ENCODE peak calls at places on chromosomes 5 and 9, in ten cellular contexts. W is CD8-positive, alpha-beta T cell; G is WERI-Rb-1; L is endodermal cell; B is aorta; R is lower lobe of right lung; Q is PC-3; Y is tibial nerve; E is left lung; N is neuronal stem cell. P is an unnamed sample.

GRCh38 chr5:140565780-140566095 is 1.1 kb downstream of the SLC35A4 start:
- DNase-seq in W (no peak), N (no peak), R (peak), Y (no peak), E (peak), L (no peak), B (no peak), G (no peak), Q (no peak), P (no peak)

GRCh38 chr5:39209924-39210323 is 9.4 kb downstream of the FYB1 start:
- DNase-seq in L (peak), Q (no peak), N (no peak), R (no peak), B (peak), W (peak), G (no peak), Y (no peak), E (no peak), P (no peak)

GRCh38 chr9:136045595-136046554 is 49.2 kb downstream of the NACC2 start:
- DNase-seq in Q (no peak), W (no peak), Y (no peak), L (peak), N (no peak), R (peak), B (peak), E (peak), G (no peak), P (no peak)

GRCh38 chr9:4413856-4414255 is 76.4 kb upstream of the SLC1A1 start:
- DNase-seq in N (no peak), B (no peak), Q (no peak), W (no peak), E (no peak), G (no peak), Y (no peak), L (no peak), R (no peak), P (no peak)

GRCh38 chr9:37034320-37034937 is 361 bp upstream of the PAX5 start:
- DNase-seq in R (no peak), B (no peak), L (peak), W (no peak), N (no peak), Q (peak), G (no peak), Y (no peak), E (no peak), P (no peak)

GRCh38 chr5:84362061-84362720 is 22.5 kb downstream of the EDIL3 start:
- DNase-seq in W (no peak), R (no peak), Y (no peak), L (no peak), N (no peak), G (no peak), E (no peak), B (no peak), Q (no peak), P (no peak)

GRCh38 chr5:73917433-73917832 is 291.4 kb downstream of the ARHGEF28 start:
- DNase-seq in Q (no peak), E (no peak), N (no peak), B (no peak), R (no peak), G (no peak), L (no peak), Y (no peak), W (no peak), P (peak)

GRCh38 chr5:156870498-156870839 is 20.4 kb downstream of the PPP1R2B start:
- DNase-seq in G (no peak), Q (no peak), R (no peak), W (no peak), N (no peak), L (no peak), B (no peak), E (no peak), Y (no peak), P (no peak)

GRCh38 chr5:123156577-123157296 is 67.7 kb downstream of the PRDM6 start:
- DNase-seq in R (no peak), L (no peak), G (no peak), N (no peak), W (no peak), Y (no peak), B (no peak), E (no peak), Q (no peak), P (no peak)

GRCh38 chr5:120599576-120599975 is 135.5 kb downstream of the PRR16 start:
- DNase-seq in W (no peak), E (no peak), G (no peak), L (no peak), R (no peak), Q (peak), B (no peak), N (no peak), Y (no peak), P (no peak)

GRCh38 chr9:93225417-93225816 is 41.5 kb downstream of the WNK2 start:
- DNase-seq in W (no peak), Y (no peak), B (no peak), L (no peak), Q (no peak), E (no peak), R (no peak), G (no peak), N (no peak), P (no peak)

GRCh38 chr5:172699423-172699822 is 58.4 kb downstream of the NEURL1B start:
- DNase-seq in Q (no peak), L (no peak), R (no peak), Y (no peak), E (no peak), G (peak), N (no peak), W (no peak), B (no peak), P (no peak)

GRCh38 chr9:99134893-99135341 is 30.0 kb downstream of the TGFBR1 start:
- DNase-seq in G (no peak), B (no peak), Q (no peak), W (no peak), R (no peak), N (no peak), E (no peak), L (no peak), Y (no peak), P (no peak)

GRCh38 chr5:108028411-108028810 is 353.5 kb downstream of the FBXL17 start:
- DNase-seq in E (no peak), Q (no peak), B (no peak), N (peak), R (no peak), W (no peak), G (no peak), Y (no peak), L (no peak), P (no peak)

GRCh38 chr9:119968837-119969707 is 599.8 kb upstream of the BRINP1 start:
- DNase-seq in E (peak), G (peak), B (peak), R (peak), N (peak), L (peak), Q (peak), Y (peak), W (peak), P (peak)

GRCh38 chr5:150615141-150615699 is 25.2 kb upstream of the SYNPO start:
- DNase-seq in W (no peak), N (no peak), G (peak), Q (no peak), L (no peak), E (no peak), B (peak), Y (no peak), R (peak), P (peak)

GRCh38 chr5:137836301-137836700 is 31.4 kb upstream of the MYOT start:
- DNase-seq in R (no peak), Y (no peak), L (no peak), W (no peak), Q (no peak), G (peak), E (no peak), N (no peak), B (no peak), P (no peak)

GRCh38 chr5:173720341-173721258 is 104.2 kb upstream of the BOD1 start:
- DNase-seq in R (no peak), L (no peak), G (peak), N (no peak), B (no peak), E (no peak), W (no peak), Q (no peak), Y (no peak), P (no peak)

GRCh38 chr5:115246361-115246991 is 16.2 kb downstream of the PGGT1B start:
- DNase-seq in B (no peak), G (no peak), Q (peak), Y (no peak), N (peak), L (no peak), R (no peak), E (no peak), W (no peak), P (no peak)

GRCh38 chr9:85960688-85961093 is 19.7 kb downstream of the NAA35 start:
- DNase-seq in B (no peak), N (no peak), Q (no peak), L (no peak), R (no peak), G (no peak), E (no peak), Y (no peak), W (no peak), P (no peak)

GRCh38 chr9:93918071-93918470 is 37.1 kb downstream of the BARX1 start:
- DNase-seq in Q (no peak), Y (no peak), N (no peak), B (no peak), L (no peak), W (no peak), G (no peak), E (no peak), R (no peak), P (no peak)

GRCh38 chr9:91967259-91967658 is 17.2 kb upstream of the ROR2 start:
- DNase-seq in W (no peak), E (no peak), G (no peak), Y (no peak), N (no peak), R (no peak), Q (no peak), L (no peak), B (no peak), P (no peak)

GRCh38 chr9:126533911-126534300 is 79.8 kb upstream of the LMX1B start:
- DNase-seq in R (peak), N (no peak), Y (no peak), W (no peak), E (no peak), B (no peak), L (peak), Q (no peak), G (no peak), P (no peak)

GRCh38 chr9:35686222-35687203 is 3.2 kb downstream of the TPM2 start:
- DNase-seq in B (no peak), N (no peak), Q (no peak), L (no peak), G (no peak), E (no peak), Y (no peak), W (no peak), R (no peak), P (peak)

GRCh38 chr9:121675969-121676822 is 24.8 kb downstream of the DAB2IP start:
- DNase-seq in Y (no peak), G (no peak), B (peak), Q (no peak), N (no peak), E (no peak), L (no peak), W (no peak), R (peak), P (peak)
- H3K27ac ChIP-seq in Y (no peak), G (no peak), B (no peak), Q (no peak), N (no peak), E (no peak), L (no peak), W (no peak), R (no peak), P (peak)

GRCh38 chr9:74500584-74500924 is 3.4 kb downstream of the RORB start:
- DNase-seq in Y (no peak), G (no peak), B (no peak), E (no peak), Q (no peak), N (peak), R (no peak), L (peak), W (no peak), P (no peak)
- H3K4me3 ChIP-seq in Y (peak), G (peak), B (no peak), E (peak), Q (no peak), N (no peak), R (peak), L (peak), W (no peak), P (peak)

GRCh38 chr9:1877951-1878350 is 137.2 kb upstream of the SMARCA2 start:
- DNase-seq in E (no peak), B (no peak), Y (no peak), L (no peak), W (no peak), N (no peak), Q (no peak), R (no peak), G (no peak), P (no peak)

GRCh38 chr9:1878817-1879216 is 136.3 kb upstream of the SMARCA2 start:
- DNase-seq in R (no peak), B (no peak), L (no peak), Y (no peak), W (no peak), N (no peak), Q (no peak), E (no peak), G (no peak), P (no peak)

GRCh38 chr9:1880038-1880565 is 135.0 kb upstream of the SMARCA2 start:
- DNase-seq in E (no peak), Q (no peak), N (no peak), Y (no peak), L (no peak), G (no peak), W (no peak), R (no peak), B (no peak), P (no peak)

GRCh38 chr9:1881708-1882351 is 133.3 kb upstream of the SMARCA2 start:
- DNase-seq in Q (no peak), B (no peak), E (no peak), W (no peak), N (no peak), G (no peak), Y (no peak), L (no peak), R (no peak), P (no peak)

DNA sequence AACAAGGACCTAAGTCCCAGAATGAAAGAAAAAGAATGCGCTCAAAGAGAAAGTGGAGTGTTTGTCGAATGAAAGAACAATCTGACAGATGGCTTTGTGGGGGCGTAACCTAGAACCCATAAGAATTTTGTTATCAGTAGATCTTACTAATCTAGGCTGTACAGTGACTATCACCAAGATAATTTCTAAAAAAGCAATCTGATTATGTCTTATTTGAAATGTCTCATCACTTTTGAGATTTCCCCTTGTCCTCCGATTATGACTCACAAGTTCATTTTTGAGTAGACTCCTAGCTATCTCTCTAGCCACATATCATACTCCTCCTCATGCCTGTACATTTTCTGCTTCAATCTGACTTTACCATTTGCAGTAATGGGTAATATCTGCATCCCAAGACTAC is 135.6 kb upstream of the SMARCA2 start:
- DNase-seq in G (no peak), Q (no peak), R (no peak), B (no peak), N (no peak), L (no peak), W (no peak), E (no peak), Y (no peak), P (no peak)
- H3K27ac ChIP-seq in G (no peak), Q (no peak), R (no peak), B (no peak), N (no peak), L (no peak), W (no peak), E (no peak), Y (no peak), P (no peak)

GRCh38 chr9:130443840-130444492 is 795 bp upstream of the ASS1 start:
- DNase-seq in G (no peak), E (no peak), L (no peak), R (no peak), Y (peak), Q (no peak), N (no peak), B (no peak), W (no peak), P (no peak)
- H3K4me3 ChIP-seq in G (peak), E (no peak), L (peak), R (peak), Y (peak), Q (peak), N (no peak), B (no peak), W (no peak), P (peak)

GRCh38 chr9:82454509-82455190 is 466.1 kb downstream of the SPATA31D1 start:
- DNase-seq in B (no peak), R (no peak), N (no peak), L (no peak), Y (no peak), Q (no peak), W (no peak), G (no peak), E (no peak), P (no peak)
- H3K27ac ChIP-seq in B (no peak), R (no peak), N (no peak), L (no peak), Y (no peak), Q (no peak), W (no peak), G (no peak), E (no peak), P (no peak)

DNA sequence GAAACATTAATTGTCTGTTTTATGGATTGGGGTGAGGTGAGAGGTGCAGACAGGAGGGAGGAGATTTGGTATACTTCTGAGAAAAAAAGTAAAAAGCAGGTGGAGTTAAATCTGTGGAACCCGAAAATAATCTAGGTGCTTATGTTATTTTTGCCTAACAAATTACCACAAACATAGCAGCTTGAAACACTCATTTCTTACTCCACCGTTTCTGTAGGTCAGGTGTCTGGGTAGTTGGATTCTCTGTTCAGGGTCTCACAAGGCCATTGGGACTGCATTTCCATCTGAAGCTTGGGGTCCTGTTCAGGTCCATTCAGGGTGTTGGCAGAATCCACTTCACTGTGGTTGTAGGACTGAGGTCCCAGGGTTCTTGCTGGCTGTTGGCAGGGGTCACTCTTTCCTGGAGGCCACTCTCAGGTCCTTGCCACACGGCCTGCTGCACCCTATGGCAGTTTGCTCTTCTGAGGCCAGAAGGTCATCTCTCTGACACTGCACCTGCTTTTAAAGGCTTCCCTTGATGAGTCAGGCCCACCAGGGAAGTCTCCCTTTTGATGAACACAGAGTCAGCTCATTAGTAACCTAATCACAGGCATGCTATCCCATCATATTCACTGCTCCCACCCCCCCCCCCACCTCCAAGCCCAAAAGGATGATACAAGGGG is 82.2 kb downstream of the TRIO start:
- DNase-seq in W (no peak), R (no peak), G (no peak), L (no peak), E (no peak), N (no peak), Y (no peak), B (no peak), Q (no peak), P (no peak)
- H3K4me3 ChIP-seq in W (no peak), R (no peak), G (no peak), L (no peak), E (no peak), N (no peak), Y (no peak), B (no peak), Q (no peak), P (no peak)

DNA sequence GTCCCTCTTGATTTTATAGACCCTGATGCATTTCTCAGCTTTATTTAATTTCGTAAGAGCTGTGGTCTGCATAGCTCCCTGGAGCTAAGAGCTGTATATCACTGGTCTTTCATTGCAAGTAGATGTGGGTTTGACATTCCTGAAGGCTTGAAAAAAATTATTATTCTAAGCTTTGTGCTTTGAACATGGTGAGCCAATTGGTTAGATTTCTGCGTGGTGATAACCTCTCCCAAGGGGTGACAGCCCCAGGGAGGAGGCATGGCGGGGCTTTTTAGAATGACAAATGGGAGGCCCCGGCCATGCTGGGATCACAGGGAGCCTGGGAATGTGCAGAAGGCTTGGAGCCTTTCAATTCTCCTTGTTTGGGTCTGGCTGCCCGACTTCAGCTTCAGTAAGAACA is 193.6 kb downstream of the SLIT3 start:
- DNase-seq in B (no peak), E (no peak), Q (no peak), N (no peak), W (no peak), Y (no peak), R (no peak), L (no peak), G (no peak), P (no peak)
- H3K27ac ChIP-seq in B (no peak), E (no peak), Q (no peak), N (no peak), W (no peak), Y (no peak), R (no peak), L (no peak), G (no peak), P (no peak)

GRCh38 chr5:179119415-179120170 is 59.4 kb downstream of the ZNF354C start:
- DNase-seq in G (no peak), Y (no peak), E (peak), N (no peak), B (no peak), L (peak), Q (no peak), R (peak), W (no peak), P (no peak)
- H3K4me3 ChIP-seq in G (no peak), Y (no peak), E (no peak), N (peak), B (no peak), L (no peak), Q (no peak), R (no peak), W (no peak), P (no peak)

GRCh38 chr5:124527220-124527991 is 219.0 kb downstream of the ZNF608 start:
- DNase-seq in N (no peak), Q (peak), B (peak), W (no peak), Y (no peak), L (no peak), E (no peak), R (no peak), G (no peak), P (no peak)
- H3K27ac ChIP-seq in N (no peak), Q (no peak), B (no peak), W (no peak), Y (no peak), L (no peak), E (no peak), R (no peak), G (no peak), P (no peak)